ENCODE peak calls at places on chromosomes 11 and 22, in nine cellular contexts. R is sigmoid colon, X is SK-N-SH, A is A549, W is ovary, Z is tibial nerve, K is esophagus muscularis mucosa, S is transverse colon, B is suprapubic skin. J is an unnamed sample.

GRCh38 chr11:95592455-95592854 is 197.1 kb downstream of the FAM76B start:
- DNase-seq in R (no peak), X (no peak), A (no peak), W (peak), Z (no peak), K (no peak), S (no peak), B (no peak), J (no peak)

GRCh38 chr11:3227568-3228444 is 4.4 kb downstream of the MRGPRE start:
- DNase-seq in R (no peak), X (peak), A (no peak), W (no peak), Z (no peak), K (no peak), S (no peak), B (no peak), J (no peak)

GRCh38 chr11:73288197-73288872 is 16.2 kb downstream of the P2RY6 start:
- DNase-seq in R (no peak), X (no peak), A (no peak), W (no peak), Z (no peak), K (no peak), S (no peak), B (no peak), J (no peak)

GRCh38 chr22:47207387-47207786 is 444.9 kb downstream of the TBC1D22A start:
- DNase-seq in R (peak), X (no peak), A (no peak), W (peak), Z (no peak), K (no peak), S (no peak), B (peak), J (peak)

GRCh38 chr11:111452146-111452545 is 60.0 kb downstream of the BTG4 start:
- DNase-seq in R (no peak), X (peak), A (no peak), W (no peak), Z (no peak), K (no peak), S (no peak), B (peak), J (no peak)

GRCh38 chr11:79353706-79354105 is 87.1 kb downstream of the TENM4 start:
- DNase-seq in R (no peak), X (no peak), A (no peak), W (no peak), Z (no peak), K (no peak), S (no peak), B (no peak), J (no peak)

GRCh38 chr22:31496735-31497146 is 405 bp downstream of the SFI1 start:
- DNase-seq in R (peak), X (no peak), A (no peak), W (no peak), Z (no peak), K (no peak), S (peak), B (no peak), J (no peak)

GRCh38 chr11:115623021-115623451 is 118.8 kb upstream of the CADM1 start:
- DNase-seq in R (peak), X (no peak), A (peak), W (peak), Z (peak), K (no peak), S (peak), B (no peak), J (peak)

GRCh38 chr11:57072640-57073039 is 83.9 kb downstream of the OR5AK2 start:
- DNase-seq in R (no peak), X (no peak), A (peak), W (no peak), Z (peak), K (no peak), S (no peak), B (no peak), J (no peak)

GRCh38 chr11:126253265-126253664 is 15.4 kb downstream of the SRPRA start:
- DNase-seq in R (no peak), X (no peak), A (no peak), W (no peak), Z (no peak), K (no peak), S (no peak), B (no peak), J (no peak)

GRCh38 chr22:24335529-24335928 is 64.9 kb downstream of the SPECC1L start:
- DNase-seq in R (no peak), X (no peak), A (no peak), W (no peak), Z (no peak), K (no peak), S (no peak), B (no peak), J (no peak)

GRCh38 chr11:19595499-19595839 is 117.2 kb upstream of the NAV2 start:
- DNase-seq in R (no peak), X (no peak), A (no peak), W (no peak), Z (no peak), K (no peak), S (no peak), B (no peak), J (no peak)

GRCh38 chr22:30861131-30861530 is 107.4 kb downstream of the MORC2 start:
- DNase-seq in R (no peak), X (peak), A (no peak), W (no peak), Z (no peak), K (no peak), S (no peak), B (no peak), J (peak)

GRCh38 chr22:31333648-31334047 is 12.5 kb downstream of the PATZ1 start:
- DNase-seq in R (no peak), X (no peak), A (no peak), W (no peak), Z (no peak), K (no peak), S (no peak), B (no peak), J (no peak)

GRCh38 chr11:125272822-125273221 is 108.3 kb downstream of the PKNOX2 start:
- DNase-seq in R (no peak), X (no peak), A (no peak), W (no peak), Z (no peak), K (no peak), S (no peak), B (no peak), J (no peak)

GRCh38 chr22:44331881-44332714 is 19.3 kb upstream of the SHISAL1 start:
- DNase-seq in R (peak), X (peak), A (peak), W (no peak), Z (no peak), K (no peak), S (no peak), B (no peak), J (no peak)

GRCh38 chr11:66696186-66696585 is 18.5 kb upstream of the RBM4B start:
- DNase-seq in R (no peak), X (no peak), A (no peak), W (no peak), Z (no peak), K (no peak), S (no peak), B (no peak), J (no peak)
- TF ChIP-seq EP300 in R (no peak), X (no peak), A (no peak), W (no peak), Z (no peak), K (no peak), S (no peak), B (no peak), J (no peak)

DNA sequence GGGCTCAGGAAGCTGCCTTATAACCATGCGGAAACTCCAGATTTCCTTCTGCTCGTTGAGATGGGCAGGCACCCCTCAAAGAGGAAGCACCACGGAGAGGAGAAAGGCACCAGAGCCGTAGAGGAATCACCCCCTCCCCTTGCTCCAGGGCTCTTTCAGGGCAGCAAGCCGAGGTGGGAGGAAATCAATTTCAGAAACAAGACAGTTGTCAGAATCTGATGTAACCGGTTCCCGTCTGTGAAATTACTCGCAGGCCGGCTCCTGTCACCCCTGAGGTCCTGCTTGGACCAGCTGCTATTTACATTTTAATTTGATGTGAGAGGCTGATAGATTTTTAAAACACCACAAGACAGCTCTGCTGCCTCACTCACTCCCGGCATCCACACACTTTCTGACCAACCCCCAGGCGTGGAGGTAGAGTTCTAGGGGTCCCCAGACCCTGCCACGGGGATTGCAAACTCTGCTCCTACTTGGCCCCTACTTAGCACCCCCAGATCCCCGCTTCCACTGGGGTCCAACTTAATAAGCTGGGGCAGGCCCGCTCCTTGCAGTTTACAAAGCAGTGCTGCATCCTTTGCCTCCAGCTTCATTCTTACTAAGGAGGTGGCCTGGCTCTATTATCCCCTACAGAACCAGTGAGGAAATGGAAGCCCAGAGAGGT is 162.5 kb downstream of the CEP164 start:
- DNase-seq in R (no peak), X (peak), A (no peak), W (no peak), Z (no peak), K (no peak), S (no peak), B (no peak), J (no peak)
- TF ChIP-seq EP300 in R (no peak), X (peak), A (no peak), W (no peak), Z (no peak), K (no peak), S (no peak), B (no peak), J (no peak)

DNA sequence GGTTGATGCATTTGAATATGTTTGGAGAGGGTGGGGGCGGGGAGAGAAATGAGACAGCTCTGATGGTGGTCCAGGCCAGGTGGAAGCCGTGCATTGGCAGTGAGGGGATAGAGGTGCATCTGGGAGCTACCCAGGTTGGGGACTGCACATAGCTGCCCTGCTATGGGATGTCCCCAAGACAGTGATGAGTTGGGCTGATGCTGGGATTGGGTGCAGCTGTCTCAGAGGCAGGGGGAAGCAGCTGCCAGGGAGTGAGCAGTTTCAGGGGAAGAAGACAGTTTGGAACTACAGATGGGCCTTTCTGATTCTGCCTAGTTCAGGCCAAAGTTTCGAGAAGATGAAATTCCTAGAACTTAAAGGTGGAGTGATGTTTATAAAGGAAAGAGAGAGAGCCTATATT is 23.4 kb downstream of the SLCO2B1 start:
- DNase-seq in R (no peak), X (no peak), A (no peak), W (no peak), Z (no peak), K (no peak), S (no peak), B (no peak), J (no peak)
- TF ChIP-seq EP300 in R (no peak), X (no peak), A (no peak), W (no peak), Z (no peak), K (no peak), S (no peak), B (no peak), J (no peak)

GRCh38 chr11:1546536-1547466 is 25.3 kb downstream of the DUSP8 start:
- DNase-seq in R (no peak), X (peak), A (peak), W (no peak), Z (no peak), K (no peak), S (peak), B (no peak), J (peak)

GRCh38 chr11:1549355-1550330 is 22.4 kb downstream of the DUSP8 start:
- DNase-seq in R (no peak), X (no peak), A (no peak), W (no peak), Z (no peak), K (no peak), S (no peak), B (no peak), J (no peak)

GRCh38 chr11:1546077-1546535 is 26.0 kb downstream of the DUSP8 start:
- DNase-seq in R (no peak), X (no peak), A (no peak), W (no peak), Z (no peak), K (no peak), S (peak), B (no peak), J (no peak)

GRCh38 chr11:1547467-1548098 is 24.5 kb downstream of the DUSP8 start:
- DNase-seq in R (no peak), X (no peak), A (no peak), W (no peak), Z (no peak), K (no peak), S (no peak), B (no peak), J (no peak)

GRCh38 chr11:1548221-1549070 is 23.6 kb downstream of the DUSP8 start:
- DNase-seq in R (peak), X (peak), A (peak), W (peak), Z (no peak), K (no peak), S (peak), B (no peak), J (peak)
- TF ChIP-seq EP300 in R (no peak), X (no peak), A (no peak), W (no peak), Z (peak), K (peak), S (peak), B (peak), J (peak)

DNA sequence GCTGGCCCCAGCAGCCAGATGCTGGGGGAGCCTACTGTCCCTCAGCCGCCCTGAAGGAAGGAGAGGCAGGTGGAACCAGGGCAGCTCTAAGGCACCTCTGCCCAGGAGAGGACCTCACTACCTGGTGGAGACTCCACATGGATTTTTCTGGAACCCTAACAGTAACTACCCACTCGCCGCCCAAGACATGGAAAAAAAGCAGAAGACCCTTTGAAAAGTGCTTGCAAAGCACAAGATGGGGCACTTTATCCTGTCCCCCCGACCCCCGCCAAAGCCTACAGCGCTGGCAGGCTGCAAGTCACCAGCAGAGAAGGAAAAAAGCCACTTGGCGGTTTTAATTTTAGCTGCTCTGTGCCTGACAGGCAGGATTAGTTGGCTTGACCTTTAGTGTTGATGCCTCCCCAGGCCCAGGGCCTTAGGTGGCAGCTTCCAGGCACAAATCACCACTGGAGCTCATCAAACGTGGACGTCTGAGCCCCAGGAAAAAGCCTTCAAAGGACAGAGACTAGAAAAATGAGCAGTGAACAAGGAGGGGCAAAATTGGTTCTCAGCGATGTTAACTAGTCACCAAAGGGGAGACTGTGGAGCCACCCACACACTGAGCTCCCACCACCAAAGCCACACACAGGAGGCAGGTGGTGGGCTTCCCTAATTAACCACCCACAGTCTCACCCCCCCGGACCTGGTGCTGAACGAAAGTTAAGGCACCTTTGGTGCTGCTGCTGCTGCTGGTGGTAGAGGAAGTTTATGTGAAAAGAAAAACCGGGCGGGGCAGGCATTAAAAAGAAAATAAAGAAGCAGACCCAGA is 4.2 kb upstream of the PYGM start:
- DNase-seq in R (no peak), X (no peak), A (no peak), W (no peak), Z (no peak), K (no peak), S (no peak), B (no peak), J (peak)
- TF ChIP-seq EP300 in R (no peak), X (no peak), A (no peak), W (no peak), Z (no peak), K (no peak), S (no peak), B (no peak), J (no peak)

GRCh38 chr22:37284807-37285355 is 2.6 kb downstream of the CYTH4 start:
- DNase-seq in R (peak), X (no peak), A (no peak), W (no peak), Z (peak), K (no peak), S (peak), B (no peak), J (peak)
- TF ChIP-seq EP300 in R (no peak), X (no peak), A (no peak), W (no peak), Z (peak), K (no peak), S (no peak), B (no peak), J (no peak)

DNA sequence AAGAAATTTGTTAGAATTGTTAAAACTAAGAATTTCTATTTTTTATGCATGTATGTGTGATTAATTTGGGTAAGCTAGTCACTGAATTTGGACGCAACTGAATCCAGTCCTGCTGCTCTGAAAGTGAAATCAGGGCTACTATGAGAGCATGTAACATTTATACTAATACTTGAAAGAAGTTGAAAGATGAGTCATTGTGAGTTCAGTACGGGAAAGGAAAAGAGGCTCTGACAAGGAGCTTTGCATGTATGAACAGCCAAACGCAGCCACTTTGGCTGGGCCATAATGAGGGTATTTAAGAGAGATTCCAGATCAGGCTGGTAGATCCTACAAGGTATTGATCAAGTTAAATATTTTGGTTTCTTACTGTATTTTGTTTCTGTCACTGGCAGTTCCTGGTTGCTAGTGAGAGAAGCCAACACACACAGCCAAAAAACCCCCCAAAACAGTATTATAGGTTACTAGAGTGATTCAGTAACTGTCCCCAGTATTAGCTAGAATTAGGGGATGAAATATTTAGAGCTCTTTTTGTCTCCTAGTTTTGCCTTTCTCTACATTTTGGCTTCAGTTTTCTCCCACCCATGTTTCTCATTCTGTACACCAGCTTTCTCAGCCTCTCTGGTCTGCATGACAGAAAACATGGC is 14.1 kb downstream of the AASDHPPT start:
- DNase-seq in R (no peak), X (no peak), A (no peak), W (no peak), Z (no peak), K (no peak), S (no peak), B (no peak), J (no peak)
- TF ChIP-seq EP300 in R (no peak), X (no peak), A (no peak), W (no peak), Z (no peak), K (no peak), S (no peak), B (no peak), J (no peak)

DNA sequence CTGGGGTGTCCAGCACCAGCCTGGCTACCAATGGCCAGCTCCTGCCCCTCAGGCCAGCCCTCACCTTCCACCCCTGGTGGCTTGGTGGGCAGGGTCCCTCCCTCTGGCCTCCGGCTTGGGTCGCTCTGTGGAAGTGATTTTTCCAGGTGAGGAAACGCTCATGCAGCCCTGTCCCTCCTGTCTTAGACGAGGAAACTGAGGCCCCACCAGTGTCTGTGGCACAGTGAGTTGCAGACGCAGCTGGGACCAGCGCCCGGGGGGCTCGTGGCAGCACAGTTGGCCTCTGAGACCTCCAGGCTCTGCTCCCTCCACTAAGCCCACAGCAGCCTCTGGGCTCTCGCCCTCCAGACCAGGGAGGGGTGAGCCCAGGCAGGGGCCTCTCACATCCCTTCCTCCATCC is 6.2 kb downstream of the B3GAT1 start:
- DNase-seq in R (no peak), X (no peak), A (no peak), W (no peak), Z (no peak), K (no peak), S (no peak), B (no peak), J (no peak)
- TF ChIP-seq EP300 in R (no peak), X (no peak), A (no peak), W (no peak), Z (no peak), K (no peak), S (no peak), B (no peak), J (no peak)

GRCh38 chr11:133291672-133292265 is 240.5 kb downstream of the OPCML start:
- DNase-seq in R (peak), X (no peak), A (no peak), W (no peak), Z (no peak), K (no peak), S (no peak), B (no peak), J (no peak)
- TF ChIP-seq EP300 in R (no peak), X (no peak), A (no peak), W (no peak), Z (no peak), K (no peak), S (no peak), B (no peak), J (no peak)

J was measured in stomach.